ENCODE peak calls at places on chromosomes 16 and 17, in ten cellular contexts. X is cardiac fibroblast; N is endothelial cell; T is midbrain; V is Ammon's horn; I is WTC11; W is NCI-H1417; E is stimulated activated effector memory CD8-positive, alpha-beta T cell treated with anti-CD3 and anti-CD28 coated beads, Interleukin-12 subunit alpha, Interleukin-12 subunit beta, amount 100 ng/mL, for 72 hours; S is stomach; A is PC-9. D is an unnamed sample.

GRCh38 chr17:37182786-37183185 is 193.0 kb upstream of the C17orf78 start:
- DNase-seq in T (no peak), N (no peak), I (no peak), E (no peak), A (no peak), W (no peak), X (peak; percentile 26), V (no peak), S (no peak), D (peak; percentile 25)

GRCh38 chr17:75295220-75296158 is 6.3 kb upstream of the SLC25A19 start:
- DNase-seq in I (no peak), W (no peak), X (no peak), T (no peak), S (no peak), V (peak; percentile 46), E (peak; percentile 77), N (no peak), A (no peak), D (no peak)

GRCh38 chr16:5603836-5604235 is 506.2 kb upstream of the EEF2KMT start:
- DNase-seq in I (no peak), X (no peak), E (no peak), S (no peak), V (no peak), N (no peak), T (no peak), W (no peak), A (no peak), D (no peak)

GRCh38 chr16:30335598-30336474 is 19.3 kb downstream of the CD2BP2 start:
- DNase-seq in X (peak; percentile 44), I (no peak), E (no peak), T (no peak), W (no peak), N (no peak), A (no peak), S (no peak), V (no peak), D (peak; percentile 26)

GRCh38 chr17:29711588-29712385 is 89.1 kb upstream of the CORO6 start:
- DNase-seq in V (no peak), X (no peak), A (no peak), I (no peak), W (no peak), S (no peak), E (no peak), T (no peak), N (no peak), D (no peak)

GRCh38 chr17:82061047-82061925 is 4.3 kb downstream of the DUS1L start:
- DNase-seq in V (no peak), N (no peak), S (no peak), X (no peak), W (no peak), T (no peak), A (no peak), I (no peak), E (no peak), D (no peak)

GRCh38 chr16:56450275-56450889 is 750 bp downstream of the NUDT21 start:
- DNase-seq in E (peak; percentile 63), N (no peak), X (peak; percentile 11), W (no peak), I (no peak), S (no peak), T (no peak), V (no peak), A (no peak), D (peak; percentile 15)

GRCh38 chr17:49996495-49997255 is 1.7 kb upstream of the DLX3 start:
- DNase-seq in I (peak; percentile 80), E (peak; percentile 88), X (peak; percentile 39), T (peak; percentile 21), A (peak; percentile 61), V (no peak), S (peak; percentile 59), W (peak; percentile 72), N (peak; percentile 85), D (peak; percentile 18)

D was measured in fibroblast of mammary gland.